ENCODE peak calls at places on chromosomes 16 and 17, in four cellular contexts. One of them, this sample, is unnamed.

GRCh38 chr16:23302045-23302956 is at the start of gene SCNN1B:
- DNase-seq in pancreas: peak; percentile 77
- DNase-seq in right atrium auricular region: no peak
- DNase-seq in HCT116: no peak
- DNase-seq in this sample: no peak

GRCh38 chr17:74531231-74531761 is at the start of gene CD300LB:
- DNase-seq in HCT116: no peak
- DNase-seq in right atrium auricular region: peak; percentile 54
- DNase-seq in pancreas: peak; percentile 53
- DNase-seq in this sample: no peak

GRCh38 chr16:17944345-17944744 is 392.2 kb downstream of the NPIPA8 start:
- DNase-seq in pancreas: no peak
- DNase-seq in HCT116: no peak
- DNase-seq in right atrium auricular region: no peak
- DNase-seq in this sample: no peak

GRCh38 chr17:80673152-80673920 is 128.7 kb downstream of the RPTOR start:
- DNase-seq in HCT116: no peak
- DNase-seq in pancreas: no peak
- DNase-seq in right atrium auricular region: no peak
- DNase-seq in this sample: no peak

GRCh38 chr17:66514227-66514806 is 211.9 kb downstream of the PRKCA start:
- DNase-seq in right atrium auricular region: no peak
- DNase-seq in HCT116: no peak
- DNase-seq in pancreas: no peak
- DNase-seq in this sample: no peak

GRCh38 chr16:2779978-2780898 is 3.2 kb upstream of the ELOB start:
- DNase-seq in pancreas: peak; percentile 20
- DNase-seq in right atrium auricular region: no peak
- DNase-seq in HCT116: no peak
- DNase-seq in this sample: no peak

GRCh38 chr17:19723967-19724366 is 7.6 kb upstream of the SLC47A2 start:
- DNase-seq in HCT116: no peak
- DNase-seq in pancreas: no peak
- DNase-seq in right atrium auricular region: no peak
- DNase-seq in this sample: no peak

GRCh38 chr16:48392407-48392806 is 7.2 kb upstream of the SIAH1 start:
- DNase-seq in HCT116: no peak
- DNase-seq in pancreas: no peak
- DNase-seq in right atrium auricular region: no peak
- DNase-seq in this sample: no peak

GRCh38 chr16:88303890-88304819 is 78.6 kb upstream of the ZNF469 start:
- DNase-seq in right atrium auricular region: peak; percentile 70
- DNase-seq in pancreas: no peak
- DNase-seq in HCT116: no peak
- DNase-seq in this sample: peak; percentile 78

GRCh38 chr16:28604186-28604565 is 5.7 kb downstream of the SULT1A1 start:
- DNase-seq in right atrium auricular region: no peak
- DNase-seq in HCT116: no peak
- DNase-seq in pancreas: no peak
- DNase-seq in this sample: no peak

GRCh38 chr16:86363836-86364618 is 146.3 kb upstream of the FOXF1 start:
- DNase-seq in HCT116: no peak
- DNase-seq in right atrium auricular region: no peak
- DNase-seq in pancreas: no peak
- DNase-seq in this sample: no peak

GRCh38 chr17:82097187-82097918 is 683 bp downstream of the FASN start:
- DNase-seq in pancreas: peak; percentile 80
- DNase-seq in right atrium auricular region: no peak
- DNase-seq in HCT116: no peak
- DNase-seq in this sample: no peak

DNA sequence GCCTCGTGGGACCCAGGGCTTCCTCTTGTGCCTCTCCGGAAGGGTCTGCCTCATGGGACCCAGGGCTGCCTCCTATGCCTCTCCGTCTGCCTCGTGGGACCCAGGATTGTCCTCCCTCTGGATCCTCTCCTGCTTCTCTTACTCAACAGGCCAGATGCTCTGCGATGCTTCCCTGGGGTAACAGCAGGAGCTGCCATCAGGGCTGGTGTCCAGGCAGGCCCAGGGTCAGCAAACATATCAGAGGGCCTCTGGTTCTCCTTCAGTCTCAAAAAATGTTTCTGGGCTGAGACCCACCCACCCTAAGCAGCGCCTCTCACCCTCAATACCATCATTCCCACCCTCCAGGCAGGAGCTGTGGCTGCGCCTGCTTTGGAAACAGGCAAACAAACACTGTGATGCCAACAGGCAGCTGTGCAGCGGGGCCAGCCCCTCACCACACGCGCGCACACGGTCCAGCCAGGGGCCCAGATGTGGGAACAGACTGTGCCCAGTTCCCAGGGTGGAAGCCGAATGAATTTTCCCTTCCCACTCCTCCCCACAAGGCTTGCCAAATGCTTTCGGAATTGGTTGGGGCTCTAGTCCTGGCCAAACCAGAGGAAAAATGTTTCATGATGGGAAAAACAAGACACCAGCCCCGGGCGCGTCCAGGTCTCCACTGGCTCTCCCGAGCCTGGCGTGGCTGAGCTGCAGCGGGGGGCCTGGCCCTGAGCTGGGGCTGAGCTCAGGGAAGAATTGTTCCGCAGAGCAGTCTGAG is 11.3 kb downstream of the TIMM22 start:
- DNase-seq in right atrium auricular region: peak; percentile 80
- DNase-seq in pancreas: peak; percentile 53
- DNase-seq in HCT116: no peak
- DNase-seq in this sample: no peak
- H3K4me3 ChIP-seq in right atrium auricular region: no peak overlapping the region
- H3K4me3 ChIP-seq in pancreas: no peak overlapping the region
- H3K4me3 ChIP-seq in HCT116: no peak overlapping the region
- H3K4me3 ChIP-seq in this sample: no peak overlapping the region

GRCh38 chr16:27403601-27403992 is 1.6 kb downstream of the IL21R start:
- DNase-seq in HCT116: no peak
- DNase-seq in pancreas: no peak
- DNase-seq in right atrium auricular region: no peak
- DNase-seq in this sample: no peak

GRCh38 chr16:27402569-27402963 is 592 bp downstream of the IL21R start:
- DNase-seq in HCT116: no peak
- DNase-seq in pancreas: no peak
- DNase-seq in right atrium auricular region: peak; percentile 46
- DNase-seq in this sample: no peak

GRCh38 chr16:27404163-27404823 is 2.3 kb downstream of the IL21R start:
- DNase-seq in right atrium auricular region: no peak
- DNase-seq in HCT116: no peak
- DNase-seq in pancreas: no peak
- DNase-seq in this sample: no peak

GRCh38 chr16:27401768-27402568 is at the start of gene IL21R:
- DNase-seq in right atrium auricular region: peak; percentile 60
- DNase-seq in pancreas: no peak
- DNase-seq in HCT116: no peak
- DNase-seq in this sample: no peak

GRCh38 chr16:27402964-27403600 is 1.1 kb downstream of the IL21R start:
- DNase-seq in right atrium auricular region: peak; percentile 53
- DNase-seq in HCT116: no peak
- DNase-seq in pancreas: no peak
- DNase-seq in this sample: no peak
- H3K4me3 ChIP-seq in right atrium auricular region: no peak overlapping the region
- H3K4me3 ChIP-seq in HCT116: no peak overlapping the region
- H3K4me3 ChIP-seq in pancreas: no peak overlapping the region
- H3K4me3 ChIP-seq in this sample: no peak overlapping the region

DNA sequence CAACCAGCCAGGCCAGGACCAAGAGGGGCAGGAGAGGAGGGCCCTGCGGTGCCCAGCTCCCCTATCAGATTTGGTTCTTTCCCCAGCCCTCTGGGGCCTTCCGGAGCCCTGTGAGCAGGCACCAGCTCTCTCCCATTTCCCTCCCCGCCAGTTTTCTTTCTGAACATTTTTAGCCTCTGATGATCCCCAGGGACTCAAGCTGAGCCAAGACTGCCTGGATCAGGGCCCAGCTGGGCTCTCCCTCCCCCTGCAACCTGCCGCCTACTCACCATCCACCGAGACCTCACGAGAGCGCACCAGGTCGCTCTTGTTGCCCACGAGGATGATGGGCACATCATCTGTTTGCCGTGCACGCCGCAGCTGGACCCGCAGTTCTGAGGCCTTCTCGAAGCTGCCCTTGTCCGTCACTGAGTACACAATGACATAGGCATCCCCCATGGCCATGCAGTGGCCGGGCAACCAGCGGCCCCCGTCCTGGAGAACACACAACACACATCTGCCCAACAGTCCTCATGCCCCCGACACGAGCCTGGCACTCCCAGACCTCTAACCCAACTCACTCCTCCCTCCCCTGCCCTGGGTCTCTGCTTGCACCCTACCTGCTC is 2.0 kb downstream of the RRAD start:
- DNase-seq in HCT116: no peak
- DNase-seq in pancreas: no peak
- DNase-seq in right atrium auricular region: no peak
- DNase-seq in this sample: no peak
- H3K4me3 ChIP-seq in HCT116: no peak overlapping the region
- H3K4me3 ChIP-seq in pancreas: no peak overlapping the region
- H3K4me3 ChIP-seq in right atrium auricular region: peak overlapping the region; percentile 60
- H3K4me3 ChIP-seq in this sample: no peak overlapping the region

GRCh38 chr16:75074920-75075687 is 41.5 kb downstream of the LDHD start:
- DNase-seq in pancreas: no peak
- DNase-seq in right atrium auricular region: no peak
- DNase-seq in HCT116: no peak
- DNase-seq in this sample: no peak
- H3K4me3 ChIP-seq in pancreas: no peak overlapping the region
- H3K4me3 ChIP-seq in right atrium auricular region: no peak overlapping the region
- H3K4me3 ChIP-seq in HCT116: no peak overlapping the region
- H3K4me3 ChIP-seq in this sample: no peak overlapping the region

DNA sequence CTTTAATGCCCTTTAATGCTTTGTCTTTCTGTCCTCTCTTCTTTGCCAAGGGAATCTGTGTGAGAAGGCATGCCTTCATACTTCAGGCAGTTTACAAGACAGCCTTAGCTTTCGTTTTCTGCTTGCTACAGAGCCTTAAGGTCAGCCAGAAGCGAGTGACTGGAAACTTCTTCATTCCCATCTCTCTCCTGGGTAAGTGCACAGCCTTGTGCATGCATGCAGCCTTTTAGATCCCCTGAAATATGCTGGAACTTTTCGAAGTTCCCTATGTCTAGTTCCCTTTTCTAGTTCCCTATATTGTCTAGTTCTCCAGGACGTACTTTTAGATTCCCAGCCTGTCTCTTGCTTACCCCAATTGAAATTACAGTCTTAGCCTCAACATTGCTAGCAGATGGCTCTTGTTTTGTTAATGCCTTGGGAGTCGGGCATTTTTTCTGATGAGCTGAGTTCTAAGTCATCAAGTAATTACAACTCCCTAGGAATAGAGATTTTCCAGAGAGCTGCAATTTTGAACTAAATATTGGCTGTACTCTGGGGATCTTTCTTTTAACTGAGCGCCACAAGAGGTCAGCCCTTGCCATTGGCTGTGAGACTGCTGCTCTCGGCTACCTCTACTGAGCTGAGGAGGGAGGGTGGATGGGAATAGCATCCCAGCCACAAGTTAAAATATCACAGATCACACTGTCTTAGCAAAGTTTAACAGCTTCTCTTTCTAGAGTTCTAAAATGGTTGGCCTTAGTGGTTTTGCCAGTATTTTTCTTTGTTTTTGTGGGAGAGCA is 22.7 kb upstream of the PPM1D start:
- DNase-seq in pancreas: no peak
- DNase-seq in right atrium auricular region: no peak
- DNase-seq in HCT116: no peak
- DNase-seq in this sample: peak; percentile 45
- H3K4me3 ChIP-seq in pancreas: no peak overlapping the region
- H3K4me3 ChIP-seq in right atrium auricular region: peak overlapping the region; percentile 33
- H3K4me3 ChIP-seq in HCT116: no peak overlapping the region
- H3K4me3 ChIP-seq in this sample: peak overlapping the region; percentile 9

GRCh38 chr16:31536804-31537361 is 9.2 kb downstream of the AHSP start:
- DNase-seq in pancreas: no peak
- DNase-seq in HCT116: no peak
- DNase-seq in right atrium auricular region: no peak
- DNase-seq in this sample: no peak
- H3K4me3 ChIP-seq in pancreas: no peak overlapping the region
- H3K4me3 ChIP-seq in HCT116: no peak overlapping the region
- H3K4me3 ChIP-seq in right atrium auricular region: peak overlapping the region; percentile 54
- H3K4me3 ChIP-seq in this sample: no peak overlapping the region